ENCODE peak calls at places on chromosomes 4 and X, in six cellular contexts. One of them, this sample, is unnamed.
A peak's percentile ranks its signal among the peaks of the same experiment; 100 is the strongest.

GRCh38 chr4:8894424-8894816 is 22.8 kb upstream of the HMX1 start:
- DNase-seq in HS-5: no peak
- DNase-seq in upper lobe of left lung: no peak
- DNase-seq in activated T-cell treated with anti-CD3 and anti-CD28 coated beads, Interleukin-2, amount 50 U/mL, for 1 hour: no peak
- DNase-seq in NCI-H526: no peak
- DNase-seq in fibroblast of mammary gland: no peak
- DNase-seq in this sample: no peak

GRCh38 chr4:145090370-145090769 is 7.6 kb downstream of the ANAPC10 start:
- DNase-seq in NCI-H526: no peak
- DNase-seq in upper lobe of left lung: no peak
- DNase-seq in HS-5: no peak
- DNase-seq in fibroblast of mammary gland: no peak
- DNase-seq in activated T-cell treated with anti-CD3 and anti-CD28 coated beads, Interleukin-2, amount 50 U/mL, for 1 hour: no peak
- DNase-seq in this sample: no peak

GRCh38 chrX:50067435-50068292 is 133.1 kb downstream of the AKAP4 start:
- DNase-seq in activated T-cell treated with anti-CD3 and anti-CD28 coated beads, Interleukin-2, amount 50 U/mL, for 1 hour: no peak
- DNase-seq in HS-5: no peak
- DNase-seq in fibroblast of mammary gland: peak; percentile 36
- DNase-seq in upper lobe of left lung: no peak
- DNase-seq in NCI-H526: no peak
- DNase-seq in this sample: no peak

GRCh38 chr4:178423366-178423765 is 981.1 kb upstream of the AGA start:
- DNase-seq in activated T-cell treated with anti-CD3 and anti-CD28 coated beads, Interleukin-2, amount 50 U/mL, for 1 hour: no peak
- DNase-seq in upper lobe of left lung: no peak
- DNase-seq in fibroblast of mammary gland: no peak
- DNase-seq in HS-5: no peak
- DNase-seq in NCI-H526: no peak
- DNase-seq in this sample: no peak

GRCh38 chr4:156934259-156934635 is 37.4 kb downstream of the PDGFC start:
- DNase-seq in upper lobe of left lung: no peak
- DNase-seq in activated T-cell treated with anti-CD3 and anti-CD28 coated beads, Interleukin-2, amount 50 U/mL, for 1 hour: no peak
- DNase-seq in fibroblast of mammary gland: no peak
- DNase-seq in HS-5: no peak
- DNase-seq in NCI-H526: no peak
- DNase-seq in this sample: no peak

GRCh38 chr4:98677799-98678198 is 19.4 kb upstream of the TSPAN5 start:
- DNase-seq in HS-5: no peak
- DNase-seq in NCI-H526: no peak
- DNase-seq in activated T-cell treated with anti-CD3 and anti-CD28 coated beads, Interleukin-2, amount 50 U/mL, for 1 hour: no peak
- DNase-seq in upper lobe of left lung: no peak
- DNase-seq in fibroblast of mammary gland: no peak
- DNase-seq in this sample: no peak

GRCh38 chrX:56800801-56801200 is 71.8 kb downstream of the NBDY start:
- DNase-seq in NCI-H526: no peak
- DNase-seq in HS-5: no peak
- DNase-seq in fibroblast of mammary gland: no peak
- DNase-seq in activated T-cell treated with anti-CD3 and anti-CD28 coated beads, Interleukin-2, amount 50 U/mL, for 1 hour: peak; percentile 53
- DNase-seq in upper lobe of left lung: no peak
- DNase-seq in this sample: peak; percentile 81

GRCh38 chr4:36508390-36508789 is 227.0 kb downstream of the DTHD1 start:
- DNase-seq in upper lobe of left lung: no peak
- DNase-seq in NCI-H526: no peak
- DNase-seq in activated T-cell treated with anti-CD3 and anti-CD28 coated beads, Interleukin-2, amount 50 U/mL, for 1 hour: no peak
- DNase-seq in HS-5: no peak
- DNase-seq in fibroblast of mammary gland: no peak
- DNase-seq in this sample: no peak

GRCh38 chr4:151990201-151990600 is 229.4 kb upstream of the GATB start:
- DNase-seq in HS-5: peak; percentile 87
- DNase-seq in NCI-H526: no peak
- DNase-seq in activated T-cell treated with anti-CD3 and anti-CD28 coated beads, Interleukin-2, amount 50 U/mL, for 1 hour: no peak
- DNase-seq in fibroblast of mammary gland: peak; percentile 63
- DNase-seq in upper lobe of left lung: no peak
- DNase-seq in this sample: no peak

GRCh38 chrX:96372313-96373046 is 312.2 kb upstream of the DIAPH2 start:
- DNase-seq in fibroblast of mammary gland: peak; percentile 75
- DNase-seq in upper lobe of left lung: no peak
- DNase-seq in NCI-H526: peak; percentile 60
- DNase-seq in activated T-cell treated with anti-CD3 and anti-CD28 coated beads, Interleukin-2, amount 50 U/mL, for 1 hour: no peak
- DNase-seq in HS-5: peak; percentile 2
- DNase-seq in this sample: no peak

GRCh38 chrX:66013195-66013816 is 26.6 kb downstream of the VSIG4 start:
- DNase-seq in upper lobe of left lung: no peak
- DNase-seq in NCI-H526: no peak
- DNase-seq in activated T-cell treated with anti-CD3 and anti-CD28 coated beads, Interleukin-2, amount 50 U/mL, for 1 hour: no peak
- DNase-seq in fibroblast of mammary gland: no peak
- DNase-seq in HS-5: no peak
- DNase-seq in this sample: no peak

GRCh38 chrX:108299101-108299591 is 139.1 kb downstream of the COL4A6 start:
- DNase-seq in upper lobe of left lung: no peak
- DNase-seq in fibroblast of mammary gland: peak; percentile 20
- DNase-seq in HS-5: no peak
- DNase-seq in NCI-H526: no peak
- DNase-seq in activated T-cell treated with anti-CD3 and anti-CD28 coated beads, Interleukin-2, amount 50 U/mL, for 1 hour: no peak
- DNase-seq in this sample: no peak

GRCh38 chr4:900073-900472 is 32.0 kb downstream of the GAK start:
- DNase-seq in fibroblast of mammary gland: no peak
- DNase-seq in HS-5: no peak
- DNase-seq in NCI-H526: no peak
- DNase-seq in activated T-cell treated with anti-CD3 and anti-CD28 coated beads, Interleukin-2, amount 50 U/mL, for 1 hour: no peak
- DNase-seq in upper lobe of left lung: peak; percentile 60
- DNase-seq in this sample: no peak

GRCh38 chr4:154928640-154929257 is 147.7 kb downstream of the RBM46 start:
- DNase-seq in upper lobe of left lung: no peak
- DNase-seq in activated T-cell treated with anti-CD3 and anti-CD28 coated beads, Interleukin-2, amount 50 U/mL, for 1 hour: no peak
- DNase-seq in fibroblast of mammary gland: peak; percentile 77
- DNase-seq in HS-5: no peak
- DNase-seq in NCI-H526: peak; percentile 42
- DNase-seq in this sample: no peak

GRCh38 chr4:98748609-98749008 is 90.2 kb upstream of the TSPAN5 start:
- DNase-seq in activated T-cell treated with anti-CD3 and anti-CD28 coated beads, Interleukin-2, amount 50 U/mL, for 1 hour: no peak
- DNase-seq in fibroblast of mammary gland: no peak
- DNase-seq in upper lobe of left lung: no peak
- DNase-seq in HS-5: no peak
- DNase-seq in NCI-H526: no peak
- DNase-seq in this sample: no peak

GRCh38 chr4:108172231-108172779 is 3.6 kb upstream of the LEF1 start:
- DNase-seq in activated T-cell treated with anti-CD3 and anti-CD28 coated beads, Interleukin-2, amount 50 U/mL, for 1 hour: peak; percentile 64
- DNase-seq in HS-5: no peak
- DNase-seq in upper lobe of left lung: peak; percentile 86
- DNase-seq in fibroblast of mammary gland: no peak
- DNase-seq in NCI-H526: peak; percentile 67
- DNase-seq in this sample: peak; percentile 78

GRCh38 chr4:13543091-13543581 is 1.2 kb downstream of the NKX3-2 start:
- DNase-seq in HS-5: no peak
- DNase-seq in activated T-cell treated with anti-CD3 and anti-CD28 coated beads, Interleukin-2, amount 50 U/mL, for 1 hour: no peak
- DNase-seq in upper lobe of left lung: no peak
- DNase-seq in fibroblast of mammary gland: no peak
- DNase-seq in NCI-H526: no peak
- DNase-seq in this sample: no peak

GRCh38 chr4:20126906-20127305 is 124.8 kb upstream of the SLIT2 start:
- DNase-seq in NCI-H526: no peak
- DNase-seq in activated T-cell treated with anti-CD3 and anti-CD28 coated beads, Interleukin-2, amount 50 U/mL, for 1 hour: no peak
- DNase-seq in HS-5: peak; percentile 72
- DNase-seq in fibroblast of mammary gland: peak; percentile 92
- DNase-seq in upper lobe of left lung: no peak
- DNase-seq in this sample: no peak

GRCh38 chr4:67751260-67751659 is 2.9 kb downstream of the GNRHR start:
- DNase-seq in activated T-cell treated with anti-CD3 and anti-CD28 coated beads, Interleukin-2, amount 50 U/mL, for 1 hour: no peak
- DNase-seq in NCI-H526: no peak
- DNase-seq in fibroblast of mammary gland: peak; percentile 51
- DNase-seq in upper lobe of left lung: no peak
- DNase-seq in HS-5: no peak
- DNase-seq in this sample: no peak

GRCh38 chr4:181528570-181529184 is 714.5 kb upstream of the TENM3 start:
- DNase-seq in activated T-cell treated with anti-CD3 and anti-CD28 coated beads, Interleukin-2, amount 50 U/mL, for 1 hour: no peak
- DNase-seq in NCI-H526: peak; percentile 82
- DNase-seq in HS-5: peak; percentile 30
- DNase-seq in upper lobe of left lung: no peak
- DNase-seq in fibroblast of mammary gland: peak; percentile 73
- DNase-seq in this sample: no peak

GRCh38 chrX:20205927-20206708 is 60.6 kb downstream of the RPS6KA3 start:
- DNase-seq in fibroblast of mammary gland: no peak
- DNase-seq in NCI-H526: no peak
- DNase-seq in upper lobe of left lung: no peak
- DNase-seq in activated T-cell treated with anti-CD3 and anti-CD28 coated beads, Interleukin-2, amount 50 U/mL, for 1 hour: no peak
- DNase-seq in HS-5: no peak
- DNase-seq in this sample: no peak

GRCh38 chr4:101155368-101155767 is 192.0 kb downstream of the PPP3CA start:
- DNase-seq in NCI-H526: no peak
- DNase-seq in HS-5: no peak
- DNase-seq in activated T-cell treated with anti-CD3 and anti-CD28 coated beads, Interleukin-2, amount 50 U/mL, for 1 hour: no peak
- DNase-seq in upper lobe of left lung: no peak
- DNase-seq in fibroblast of mammary gland: peak; percentile 73
- DNase-seq in this sample: no peak

GRCh38 chrX:1582686-1583437 is 8.5 kb upstream of the AKAP17A start:
- DNase-seq in activated T-cell treated with anti-CD3 and anti-CD28 coated beads, Interleukin-2, amount 50 U/mL, for 1 hour: peak; percentile 39
- DNase-seq in HS-5: no peak
- DNase-seq in NCI-H526: no peak
- DNase-seq in fibroblast of mammary gland: peak; percentile 18
- DNase-seq in upper lobe of left lung: no peak
- DNase-seq in this sample: peak; percentile 90

GRCh38 chr4:57426779-57427395 is 316.7 kb upstream of the IGFBP7 start:
- DNase-seq in activated T-cell treated with anti-CD3 and anti-CD28 coated beads, Interleukin-2, amount 50 U/mL, for 1 hour: no peak
- DNase-seq in NCI-H526: peak; percentile 66
- DNase-seq in fibroblast of mammary gland: peak; percentile 73
- DNase-seq in upper lobe of left lung: peak; percentile 42
- DNase-seq in HS-5: peak; percentile 29
- DNase-seq in this sample: no peak

GRCh38 chrX:132114607-132115006 is 13.2 kb downstream of the FRMD7 start:
- DNase-seq in upper lobe of left lung: no peak
- DNase-seq in activated T-cell treated with anti-CD3 and anti-CD28 coated beads, Interleukin-2, amount 50 U/mL, for 1 hour: no peak
- DNase-seq in NCI-H526: no peak
- DNase-seq in fibroblast of mammary gland: no peak
- DNase-seq in HS-5: no peak
- DNase-seq in this sample: no peak

GRCh38 chr4:161655148-161655547 is 508.7 kb downstream of the FSTL5 start:
- DNase-seq in activated T-cell treated with anti-CD3 and anti-CD28 coated beads, Interleukin-2, amount 50 U/mL, for 1 hour: no peak
- DNase-seq in fibroblast of mammary gland: no peak
- DNase-seq in upper lobe of left lung: no peak
- DNase-seq in HS-5: no peak
- DNase-seq in NCI-H526: no peak
- DNase-seq in this sample: no peak

GRCh38 chrX:135295238-135295943 is 13.9 kb upstream of the ETDC start:
- DNase-seq in upper lobe of left lung: peak; percentile 26
- DNase-seq in fibroblast of mammary gland: peak; percentile 37
- DNase-seq in NCI-H526: peak; percentile 45
- DNase-seq in activated T-cell treated with anti-CD3 and anti-CD28 coated beads, Interleukin-2, amount 50 U/mL, for 1 hour: peak; percentile 65
- DNase-seq in HS-5: no peak
- DNase-seq in this sample: peak; percentile 86

GRCh38 chrX:153395613-153396319 is 5.4 kb downstream of the PNMA6E start:
- DNase-seq in HS-5: no peak
- DNase-seq in fibroblast of mammary gland: no peak
- DNase-seq in activated T-cell treated with anti-CD3 and anti-CD28 coated beads, Interleukin-2, amount 50 U/mL, for 1 hour: no peak
- DNase-seq in NCI-H526: no peak
- DNase-seq in upper lobe of left lung: no peak
- DNase-seq in this sample: peak; percentile 28

GRCh38 chrX:109626637-109627036 is 1.7 kb upstream of the KCNE5 start:
- DNase-seq in fibroblast of mammary gland: no peak
- DNase-seq in upper lobe of left lung: no peak
- DNase-seq in NCI-H526: no peak
- DNase-seq in HS-5: no peak
- DNase-seq in activated T-cell treated with anti-CD3 and anti-CD28 coated beads, Interleukin-2, amount 50 U/mL, for 1 hour: no peak
- DNase-seq in this sample: no peak